ENCODE peak calls at places on chromosomes 5 and 9, in four cellular contexts. S, D, X and C are unnamed samples.

GRCh38 chr9:77455312-77455927 is 192.7 kb downstream of the GNA14 start:
- DNase-seq in S (no peak), D (peak), X (no peak), C (no peak)

GRCh38 chr5:107631805-107632362 is 38.9 kb downstream of the EFNA5 start:
- DNase-seq in S (no peak), D (no peak), X (no peak), C (peak)

GRCh38 chr9:126155756-126156664 is 170.6 kb upstream of the MVB12B start:
- DNase-seq in S (peak), D (no peak), X (no peak), C (peak)

GRCh38 chr5:152170350-152170749 is 234.7 kb downstream of the NMUR2 start:
- DNase-seq in S (no peak), D (peak), X (no peak), C (no peak)

GRCh38 chr9:27784999-27785713 is 211.9 kb upstream of the C9orf72 start:
- DNase-seq in S (no peak), D (no peak), X (no peak), C (no peak)

GRCh38 chr9:129919836-129920235 is 84.6 kb downstream of the USP20 start:
- DNase-seq in S (no peak), D (no peak), X (no peak), C (no peak)

GRCh38 chr5:136364307-136364706 is 1.0 kb downstream of the TRPC7 start:
- DNase-seq in S (no peak), D (peak), X (no peak), C (no peak)

GRCh38 chr5:113201715-113202114 is 225.1 kb downstream of the DCP2 start:
- DNase-seq in S (no peak), D (no peak), X (no peak), C (no peak)

GRCh38 chr9:133762488-133763271 is 24.5 kb upstream of the SARDH start:
- DNase-seq in S (no peak), D (no peak), X (no peak), C (no peak)

GRCh38 chr9:135040892-135041291 is 46.6 kb upstream of the OLFM1 start:
- DNase-seq in S (no peak), D (no peak), X (no peak), C (no peak)

GRCh38 chr5:171957591-171958251 is 48.7 kb downstream of the FBXW11 start:
- DNase-seq in S (no peak), D (no peak), X (no peak), C (no peak)

GRCh38 chr5:137822158-137822764 is 45.4 kb upstream of the MYOT start:
- DNase-seq in S (peak), D (peak), X (no peak), C (peak)

GRCh38 chr5:136020383-136021015 is 8.3 kb upstream of the TGFBI start:
- DNase-seq in S (no peak), D (no peak), X (peak), C (no peak)

GRCh38 chr9:70635790-70636189 is 221.3 kb upstream of the KLF9 start:
- DNase-seq in S (no peak), D (no peak), X (no peak), C (no peak)

GRCh38 chr5:97042981-97043380 is 99.4 kb downstream of the LIX1 start:
- DNase-seq in S (no peak), D (no peak), X (no peak), C (no peak)

GRCh38 chr5:10534491-10535236 is 29.2 kb upstream of the ANKRD33B start:
- DNase-seq in S (no peak), D (no peak), X (no peak), C (no peak)

GRCh38 chr9:20376042-20376441 is 246.3 kb downstream of the MLLT3 start:
- DNase-seq in S (no peak), D (no peak), X (no peak), C (no peak)

GRCh38 chr9:97990259-97990658 is 7.1 kb downstream of the ANP32B start:
- DNase-seq in S (no peak), D (no peak), X (peak), C (no peak)

GRCh38 chr5:151585970-151586369 is 5.2 kb downstream of the FAT2 start:
- DNase-seq in S (no peak), D (no peak), X (no peak), C (no peak)

GRCh38 chr9:108396193-108396592 is 459.6 kb downstream of the ACTL7B start:
- DNase-seq in S (no peak), D (no peak), X (no peak), C (no peak)

GRCh38 chr9:108394726-108395125 is 461.1 kb downstream of the ACTL7B start:
- DNase-seq in S (no peak), D (no peak), X (no peak), C (no peak)

GRCh38 chr9:108396618-108397017 is 459.2 kb downstream of the ACTL7B start:
- DNase-seq in S (no peak), D (no peak), X (no peak), C (no peak)

GRCh38 chr9:108397286-108397685 is 458.5 kb downstream of the ACTL7B start:
- DNase-seq in S (no peak), D (no peak), X (no peak), C (no peak)

DNA sequence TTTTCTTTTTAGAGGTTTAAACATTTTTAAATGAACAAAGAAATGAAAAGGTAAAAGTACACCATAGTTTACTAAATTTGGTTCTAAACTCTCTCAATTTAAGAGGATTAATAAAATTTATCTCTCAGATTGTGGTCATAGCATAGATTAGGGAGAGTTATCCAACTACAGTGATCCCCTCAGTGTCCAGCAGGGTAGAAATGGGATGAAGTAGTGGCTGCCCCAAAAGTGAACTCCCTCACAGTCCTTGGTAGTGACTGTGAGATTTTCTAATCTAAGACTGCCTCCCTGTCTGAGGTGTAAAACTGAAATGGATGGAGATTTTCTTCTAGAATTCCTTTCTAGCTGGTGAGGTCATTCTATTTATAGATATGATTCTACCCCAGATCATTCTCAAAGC is 455.5 kb downstream of the ACTL7B start:
- DNase-seq in S (no peak), D (no peak), X (no peak), C (no peak)
- TF ChIP-seq CTCF in S (no peak), D (no peak), X (peak), C (no peak)

GRCh38 chr9:121861501-121862180 is 210.2 kb downstream of the DAB2IP start:
- DNase-seq in S (peak), D (peak), X (no peak), C (peak)
- TF ChIP-seq CTCF in S (peak), D (peak), X (peak), C (peak)

GRCh38 chr5:131533844-131534243 is 101.2 kb downstream of the RAPGEF6 start:
- DNase-seq in S (no peak), D (no peak), X (no peak), C (no peak)
- TF ChIP-seq CTCF in S (no peak), D (peak), X (no peak), C (no peak)

DNA sequence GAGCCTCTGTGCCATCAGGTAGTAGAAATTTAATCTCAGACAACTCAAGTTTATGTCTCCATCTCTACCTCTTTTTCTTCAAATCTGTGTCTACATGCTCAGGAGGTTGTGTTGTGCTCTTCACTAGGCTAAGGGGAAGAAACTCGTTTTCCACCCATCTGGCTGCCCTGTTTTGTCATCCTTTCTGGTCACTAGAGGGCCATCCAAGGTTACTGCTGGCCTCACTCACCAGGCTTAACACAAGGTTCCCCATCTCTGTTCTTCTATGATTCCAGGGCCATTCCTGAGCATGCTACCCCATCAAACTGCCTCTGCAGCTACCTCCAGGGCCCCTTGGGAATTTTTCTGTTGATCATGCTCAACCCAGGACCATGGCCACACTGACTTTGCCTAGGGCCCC is 213.3 kb upstream of the FBXL7 start:
- DNase-seq in S (no peak), D (peak), X (no peak), C (no peak)
- TF ChIP-seq CTCF in S (no peak), D (peak), X (no peak), C (no peak)

GRCh38 chr5:148826082-148826971 is at the start of gene ADRB2:
- DNase-seq in S (peak), D (peak), X (peak), C (peak)
- TF ChIP-seq CTCF in S (no peak), D (no peak), X (no peak), C (no peak)

GRCh38 chr5:118597448-118597847 is 390.9 kb downstream of the DTWD2 start:
- DNase-seq in S (no peak), D (no peak), X (no peak), C (no peak)

GRCh38 chr5:118590806-118591205 is 397.5 kb downstream of the DTWD2 start:
- DNase-seq in S (no peak), D (no peak), X (no peak), C (no peak)

GRCh38 chr5:118596255-118596654 is 392.1 kb downstream of the DTWD2 start:
- DNase-seq in S (no peak), D (no peak), X (no peak), C (no peak)

GRCh38 chr5:118592234-118592633 is 396.1 kb downstream of the DTWD2 start:
- DNase-seq in S (no peak), D (no peak), X (no peak), C (no peak)

DNA sequence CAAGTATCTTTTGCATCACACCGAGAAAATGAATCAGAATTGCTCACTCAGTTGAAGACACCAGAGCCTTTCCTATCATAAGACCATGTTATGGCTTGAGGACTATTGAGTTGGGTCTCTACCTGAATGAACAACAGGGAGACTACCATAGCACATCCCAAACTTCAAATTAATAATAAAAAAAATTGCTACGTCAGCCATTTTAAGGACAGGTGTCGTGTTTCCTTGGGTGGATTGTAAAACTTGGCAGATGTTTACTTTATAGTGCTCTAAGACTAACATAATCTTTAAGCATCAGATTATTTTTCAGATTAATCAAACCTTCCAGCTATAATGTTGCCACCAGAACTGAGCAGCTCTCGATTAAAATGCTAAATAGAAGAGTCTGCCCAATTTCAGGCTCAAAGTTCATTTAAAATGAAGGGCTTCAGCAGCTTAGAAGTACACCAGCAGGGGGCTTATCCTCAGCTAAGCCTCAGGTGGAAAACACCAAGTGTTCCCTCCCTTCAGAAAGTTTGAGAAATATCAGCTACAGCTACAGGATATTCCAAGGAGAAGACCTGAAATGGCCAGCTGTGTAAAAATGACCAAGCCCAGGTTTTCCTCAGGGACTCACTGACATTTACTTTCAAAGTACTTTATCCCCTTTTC is 395.5 kb downstream of the DTWD2 start:
- DNase-seq in S (no peak), D (no peak), X (no peak), C (no peak)
- TF ChIP-seq CTCF in S (no peak), D (peak), X (peak), C (no peak)

GRCh38 chr5:134005415-134006118 is 792 bp upstream of the VDAC1 start:
- DNase-seq in S (peak), D (peak), X (no peak), C (no peak)

GRCh38 chr5:134006119-134006514 is 1.3 kb upstream of the VDAC1 start:
- DNase-seq in S (no peak), D (peak), X (no peak), C (no peak)

GRCh38 chr5:134003957-134004625 is 684 bp downstream of the VDAC1 start:
- DNase-seq in S (peak), D (peak), X (no peak), C (peak)

GRCh38 chr5:134003064-134003956 is 1.5 kb downstream of the VDAC1 start:
- DNase-seq in S (no peak), D (no peak), X (no peak), C (peak)

DNA sequence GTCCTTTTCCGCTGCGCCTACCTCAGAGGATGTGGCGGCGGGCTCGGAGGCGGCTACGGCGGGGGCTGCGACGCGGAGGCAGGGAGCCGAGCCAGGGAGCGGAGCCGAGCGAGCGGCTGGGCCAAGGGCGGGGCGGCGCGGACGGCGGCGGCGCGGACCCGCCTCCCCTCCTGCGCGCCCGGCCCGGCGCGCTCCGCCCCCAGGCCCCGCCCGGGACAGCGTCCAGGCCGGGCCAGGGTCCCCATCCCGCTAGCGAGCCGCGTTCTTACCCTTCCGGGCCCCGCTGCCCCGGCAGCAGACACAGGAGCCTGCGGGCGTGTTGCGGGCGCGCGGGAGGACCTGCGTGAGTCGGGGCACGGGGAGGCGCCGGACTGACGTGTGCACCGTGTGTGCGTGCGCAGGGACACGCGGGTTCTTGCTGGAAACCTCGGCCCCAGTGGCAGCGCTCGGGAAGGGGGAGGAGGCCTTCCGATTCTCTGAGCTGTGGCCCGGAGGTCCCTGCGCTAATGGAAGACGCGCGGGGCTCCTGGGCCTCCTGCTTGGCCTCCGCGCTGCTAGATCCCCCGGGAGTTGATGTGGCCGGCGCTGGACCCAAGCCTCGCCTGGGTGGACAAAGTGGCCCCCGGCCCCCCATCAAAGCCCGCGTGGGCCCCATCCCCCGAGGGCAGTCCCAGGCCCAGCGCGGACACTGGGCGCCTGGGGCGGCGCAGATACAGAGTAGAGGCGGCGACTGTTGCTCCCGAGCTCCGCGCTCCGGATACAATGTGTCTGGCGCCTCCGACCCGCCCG is at the start of gene VDAC1:
- DNase-seq in S (peak), D (peak), X (peak), C (peak)
- TF ChIP-seq CTCF in S (no peak), D (no peak), X (no peak), C (no peak)